ENCODE peak calls at places on chromosome 20, in nine cellular contexts. One of them, this sample, is unnamed.
A peak's percentile ranks its signal among the peaks of the same experiment; 100 is the strongest.

GRCh38 chr20:32972181-32973076 is 31.8 kb downstream of the SUN5 start:
- DNase-seq in CD8-positive, alpha-beta T cell: peak; percentile 66
- DNase-seq in right atrium auricular region: peak; percentile 54
- DNase-seq in mesenchymal stem cell: no peak
- DNase-seq in aorta: no peak
- DNase-seq in SJSA1: no peak
- DNase-seq in AG09309: no peak
- DNase-seq in lung: no peak
- DNase-seq in effector memory CD4-positive, alpha-beta T cell: peak; percentile 84
- DNase-seq in this sample: peak; percentile 59

GRCh38 chr20:1707588-1708449 is 50.2 kb upstream of the SIRPG start:
- DNase-seq in AG09309: no peak
- DNase-seq in lung: peak; percentile 22
- DNase-seq in mesenchymal stem cell: no peak
- DNase-seq in CD8-positive, alpha-beta T cell: no peak
- DNase-seq in aorta: no peak
- DNase-seq in right atrium auricular region: peak; percentile 32
- DNase-seq in SJSA1: no peak
- DNase-seq in effector memory CD4-positive, alpha-beta T cell: no peak
- DNase-seq in this sample: no peak

GRCh38 chr20:57680131-57680716 is 29.6 kb downstream of the PMEPA1 start:
- DNase-seq in aorta: no peak
- DNase-seq in CD8-positive, alpha-beta T cell: no peak
- DNase-seq in right atrium auricular region: no peak
- DNase-seq in lung: no peak
- DNase-seq in SJSA1: no peak
- DNase-seq in mesenchymal stem cell: no peak
- DNase-seq in effector memory CD4-positive, alpha-beta T cell: no peak
- DNase-seq in AG09309: no peak
- DNase-seq in this sample: no peak

GRCh38 chr20:2610941-2611720 is 41.3 kb upstream of the NOP56 start:
- DNase-seq in effector memory CD4-positive, alpha-beta T cell: no peak
- DNase-seq in mesenchymal stem cell: no peak
- DNase-seq in lung: no peak
- DNase-seq in CD8-positive, alpha-beta T cell: no peak
- DNase-seq in AG09309: no peak
- DNase-seq in aorta: no peak
- DNase-seq in SJSA1: no peak
- DNase-seq in right atrium auricular region: no peak
- DNase-seq in this sample: no peak

GRCh38 chr20:20395856-20396600 is 28.1 kb downstream of the INSM1 start:
- DNase-seq in right atrium auricular region: no peak
- DNase-seq in CD8-positive, alpha-beta T cell: no peak
- DNase-seq in lung: no peak
- DNase-seq in AG09309: no peak
- DNase-seq in mesenchymal stem cell: no peak
- DNase-seq in SJSA1: no peak
- DNase-seq in effector memory CD4-positive, alpha-beta T cell: no peak
- DNase-seq in aorta: no peak
- DNase-seq in this sample: no peak

GRCh38 chr20:47360207-47360488 is 3.6 kb upstream of the ZMYND8 start:
- DNase-seq in effector memory CD4-positive, alpha-beta T cell: no peak
- DNase-seq in SJSA1: no peak
- DNase-seq in lung: peak; percentile 57
- DNase-seq in aorta: no peak
- DNase-seq in mesenchymal stem cell: peak; percentile 92
- DNase-seq in AG09309: no peak
- DNase-seq in right atrium auricular region: no peak
- DNase-seq in CD8-positive, alpha-beta T cell: no peak
- DNase-seq in this sample: peak; percentile 19

GRCh38 chr20:36149469-36149868 is 5.1 kb upstream of the EPB41L1 start:
- DNase-seq in lung: no peak
- DNase-seq in AG09309: no peak
- DNase-seq in effector memory CD4-positive, alpha-beta T cell: no peak
- DNase-seq in aorta: peak; percentile 80
- DNase-seq in CD8-positive, alpha-beta T cell: no peak
- DNase-seq in SJSA1: no peak
- DNase-seq in right atrium auricular region: no peak
- DNase-seq in mesenchymal stem cell: no peak
- DNase-seq in this sample: peak; percentile 87

GRCh38 chr20:63736893-63737689 is 627 bp downstream of the LIME1 start:
- DNase-seq in SJSA1: no peak
- DNase-seq in right atrium auricular region: no peak
- DNase-seq in mesenchymal stem cell: no peak
- DNase-seq in lung: no peak
- DNase-seq in CD8-positive, alpha-beta T cell: no peak
- DNase-seq in effector memory CD4-positive, alpha-beta T cell: peak; percentile 56
- DNase-seq in AG09309: no peak
- DNase-seq in aorta: peak; percentile 56
- DNase-seq in this sample: peak; percentile 78

GRCh38 chr20:50708845-50709555 is 17.7 kb upstream of the RIPOR3 start:
- DNase-seq in mesenchymal stem cell: no peak
- DNase-seq in aorta: no peak
- DNase-seq in AG09309: no peak
- DNase-seq in right atrium auricular region: no peak
- DNase-seq in SJSA1: no peak
- DNase-seq in CD8-positive, alpha-beta T cell: no peak
- DNase-seq in effector memory CD4-positive, alpha-beta T cell: no peak
- DNase-seq in lung: no peak
- DNase-seq in this sample: no peak

GRCh38 chr20:63416109-63416430 is 54.9 kb upstream of the CHRNA4 start:
- DNase-seq in mesenchymal stem cell: no peak
- DNase-seq in right atrium auricular region: no peak
- DNase-seq in aorta: no peak
- DNase-seq in AG09309: no peak
- DNase-seq in SJSA1: no peak
- DNase-seq in lung: no peak
- DNase-seq in effector memory CD4-positive, alpha-beta T cell: no peak
- DNase-seq in CD8-positive, alpha-beta T cell: no peak
- DNase-seq in this sample: no peak

GRCh38 chr20:17109307-17109706 is 117.5 kb upstream of the PCSK2 start:
- DNase-seq in SJSA1: no peak
- DNase-seq in CD8-positive, alpha-beta T cell: no peak
- DNase-seq in aorta: no peak
- DNase-seq in effector memory CD4-positive, alpha-beta T cell: no peak
- DNase-seq in right atrium auricular region: no peak
- DNase-seq in AG09309: no peak
- DNase-seq in lung: no peak
- DNase-seq in mesenchymal stem cell: no peak
- DNase-seq in this sample: no peak

GRCh38 chr20:5586720-5587119 is 163.5 kb upstream of the SHLD1 start:
- DNase-seq in SJSA1: no peak
- DNase-seq in effector memory CD4-positive, alpha-beta T cell: no peak
- DNase-seq in right atrium auricular region: no peak
- DNase-seq in AG09309: no peak
- DNase-seq in aorta: no peak
- DNase-seq in mesenchymal stem cell: no peak
- DNase-seq in lung: no peak
- DNase-seq in CD8-positive, alpha-beta T cell: no peak
- DNase-seq in this sample: no peak

GRCh38 chr20:32752458-32753250 is 9.4 kb upstream of the COMMD7 start:
- DNase-seq in aorta: no peak
- DNase-seq in right atrium auricular region: no peak
- DNase-seq in CD8-positive, alpha-beta T cell: no peak
- DNase-seq in effector memory CD4-positive, alpha-beta T cell: no peak
- DNase-seq in SJSA1: peak; percentile 30
- DNase-seq in mesenchymal stem cell: peak; percentile 80
- DNase-seq in lung: no peak
- DNase-seq in AG09309: peak; percentile 28
- DNase-seq in this sample: no peak

GRCh38 chr20:61668771-61669503 is 396.7 kb downstream of the TAF4 start:
- DNase-seq in mesenchymal stem cell: no peak
- DNase-seq in lung: no peak
- DNase-seq in CD8-positive, alpha-beta T cell: no peak
- DNase-seq in right atrium auricular region: no peak
- DNase-seq in SJSA1: no peak
- DNase-seq in AG09309: no peak
- DNase-seq in effector memory CD4-positive, alpha-beta T cell: no peak
- DNase-seq in aorta: no peak
- DNase-seq in this sample: no peak

GRCh38 chr20:20373046-20373706 is 5.3 kb downstream of the INSM1 start:
- DNase-seq in SJSA1: no peak
- DNase-seq in CD8-positive, alpha-beta T cell: no peak
- DNase-seq in right atrium auricular region: no peak
- DNase-seq in mesenchymal stem cell: no peak
- DNase-seq in lung: no peak
- DNase-seq in aorta: no peak
- DNase-seq in effector memory CD4-positive, alpha-beta T cell: no peak
- DNase-seq in AG09309: peak; percentile 66
- DNase-seq in this sample: no peak

DNA sequence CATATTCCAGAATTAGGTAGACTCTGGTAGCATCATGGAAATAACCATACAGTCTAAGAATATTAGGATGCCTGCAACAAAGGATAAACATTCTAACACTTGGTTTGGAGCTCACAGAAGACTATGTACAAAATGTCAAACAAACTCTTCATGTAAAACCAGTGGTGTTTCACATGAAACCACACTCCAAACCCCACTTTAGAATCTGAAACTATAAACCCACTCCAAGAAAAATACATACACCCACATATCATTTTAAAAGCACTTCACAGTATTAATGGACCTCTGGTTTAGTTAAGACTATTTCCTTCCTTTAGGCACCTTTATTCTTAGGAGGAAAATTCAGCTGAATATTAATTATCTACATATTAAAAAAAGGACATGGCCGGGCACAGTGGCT is 10.5 kb downstream of the AURKA start:
- DNase-seq in right atrium auricular region: no peak
- DNase-seq in lung: no peak
- DNase-seq in SJSA1: no peak
- DNase-seq in mesenchymal stem cell: no peak
- DNase-seq in effector memory CD4-positive, alpha-beta T cell: no peak
- DNase-seq in CD8-positive, alpha-beta T cell: no peak
- DNase-seq in aorta: no peak
- DNase-seq in AG09309: no peak
- DNase-seq in this sample: no peak
- H3K4me3 ChIP-seq in right atrium auricular region: no peak overlapping the region
- H3K4me3 ChIP-seq in lung: no peak overlapping the region
- H3K4me3 ChIP-seq in SJSA1: no peak overlapping the region
- H3K4me3 ChIP-seq in mesenchymal stem cell: no peak overlapping the region
- H3K4me3 ChIP-seq in effector memory CD4-positive, alpha-beta T cell: no peak overlapping the region
- H3K4me3 ChIP-seq in CD8-positive, alpha-beta T cell: no peak overlapping the region
- H3K4me3 ChIP-seq in aorta: no peak overlapping the region
- H3K4me3 ChIP-seq in AG09309: no peak overlapping the region
- H3K4me3 ChIP-seq in this sample: no peak overlapping the region

GRCh38 chr20:59643616-59644061 is 39.3 kb downstream of the PHACTR3 start:
- DNase-seq in lung: peak; percentile 22
- DNase-seq in aorta: no peak
- DNase-seq in SJSA1: no peak
- DNase-seq in right atrium auricular region: peak; percentile 46
- DNase-seq in CD8-positive, alpha-beta T cell: no peak
- DNase-seq in AG09309: no peak
- DNase-seq in effector memory CD4-positive, alpha-beta T cell: no peak
- DNase-seq in mesenchymal stem cell: no peak
- DNase-seq in this sample: no peak

GRCh38 chr20:59645316-59645715 is 41.0 kb downstream of the PHACTR3 start:
- DNase-seq in lung: peak; percentile 20
- DNase-seq in AG09309: no peak
- DNase-seq in aorta: no peak
- DNase-seq in effector memory CD4-positive, alpha-beta T cell: no peak
- DNase-seq in mesenchymal stem cell: no peak
- DNase-seq in CD8-positive, alpha-beta T cell: no peak
- DNase-seq in right atrium auricular region: peak; percentile 28
- DNase-seq in SJSA1: no peak
- DNase-seq in this sample: no peak

GRCh38 chr20:59644371-59644939 is 40.1 kb downstream of the PHACTR3 start:
- DNase-seq in effector memory CD4-positive, alpha-beta T cell: no peak
- DNase-seq in CD8-positive, alpha-beta T cell: no peak
- DNase-seq in aorta: no peak
- DNase-seq in right atrium auricular region: peak; percentile 49
- DNase-seq in lung: peak; percentile 20
- DNase-seq in SJSA1: no peak
- DNase-seq in AG09309: no peak
- DNase-seq in mesenchymal stem cell: no peak
- DNase-seq in this sample: no peak

GRCh38 chr20:59636791-59637370 is 32.5 kb downstream of the PHACTR3 start:
- DNase-seq in SJSA1: no peak
- DNase-seq in AG09309: no peak
- DNase-seq in effector memory CD4-positive, alpha-beta T cell: no peak
- DNase-seq in mesenchymal stem cell: no peak
- DNase-seq in right atrium auricular region: peak; percentile 16
- DNase-seq in CD8-positive, alpha-beta T cell: no peak
- DNase-seq in lung: peak; percentile 17
- DNase-seq in aorta: no peak
- DNase-seq in this sample: no peak

GRCh38 chr20:59640267-59640666 is 35.9 kb downstream of the PHACTR3 start:
- DNase-seq in SJSA1: no peak
- DNase-seq in aorta: no peak
- DNase-seq in effector memory CD4-positive, alpha-beta T cell: no peak
- DNase-seq in CD8-positive, alpha-beta T cell: no peak
- DNase-seq in AG09309: no peak
- DNase-seq in right atrium auricular region: peak; percentile 38
- DNase-seq in mesenchymal stem cell: no peak
- DNase-seq in lung: peak; percentile 11
- DNase-seq in this sample: no peak
- H3K4me3 ChIP-seq in SJSA1: no peak overlapping the region
- H3K4me3 ChIP-seq in aorta: no peak overlapping the region
- H3K4me3 ChIP-seq in effector memory CD4-positive, alpha-beta T cell: no peak overlapping the region
- H3K4me3 ChIP-seq in CD8-positive, alpha-beta T cell: no peak overlapping the region
- H3K4me3 ChIP-seq in AG09309: no peak overlapping the region
- H3K4me3 ChIP-seq in right atrium auricular region: no peak overlapping the region
- H3K4me3 ChIP-seq in mesenchymal stem cell: no peak overlapping the region
- H3K4me3 ChIP-seq in lung: no peak overlapping the region
- H3K4me3 ChIP-seq in this sample: no peak overlapping the region

DNA sequence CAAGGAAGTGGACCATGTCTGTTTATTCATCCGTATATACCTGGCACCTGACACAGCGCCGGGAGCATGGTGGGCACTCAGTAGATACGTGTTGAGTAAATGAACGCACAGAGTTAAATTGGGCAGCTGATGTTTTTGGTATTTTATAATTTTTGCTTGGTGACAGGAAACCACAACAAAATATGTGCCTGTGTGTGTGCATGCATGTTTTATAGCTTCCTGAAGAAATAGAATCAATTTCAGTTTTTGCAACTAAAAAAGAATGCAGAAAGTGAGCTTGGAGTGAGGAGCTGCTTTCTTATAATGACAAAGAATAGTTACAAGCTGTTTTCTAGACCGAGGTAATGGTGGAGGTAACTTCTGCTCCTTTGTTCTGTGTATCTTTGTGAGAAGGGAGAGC is 91.5 kb downstream of the PLCB4 start:
- DNase-seq in AG09309: no peak
- DNase-seq in effector memory CD4-positive, alpha-beta T cell: no peak
- DNase-seq in right atrium auricular region: no peak
- DNase-seq in aorta: no peak
- DNase-seq in lung: no peak
- DNase-seq in mesenchymal stem cell: no peak
- DNase-seq in SJSA1: no peak
- DNase-seq in CD8-positive, alpha-beta T cell: no peak
- DNase-seq in this sample: no peak
- H3K4me3 ChIP-seq in AG09309: no peak overlapping the region
- H3K4me3 ChIP-seq in effector memory CD4-positive, alpha-beta T cell: no peak overlapping the region
- H3K4me3 ChIP-seq in right atrium auricular region: no peak overlapping the region
- H3K4me3 ChIP-seq in aorta: no peak overlapping the region
- H3K4me3 ChIP-seq in lung: no peak overlapping the region
- H3K4me3 ChIP-seq in mesenchymal stem cell: no peak overlapping the region
- H3K4me3 ChIP-seq in SJSA1: no peak overlapping the region
- H3K4me3 ChIP-seq in CD8-positive, alpha-beta T cell: no peak overlapping the region
- H3K4me3 ChIP-seq in this sample: no peak overlapping the region

DNA sequence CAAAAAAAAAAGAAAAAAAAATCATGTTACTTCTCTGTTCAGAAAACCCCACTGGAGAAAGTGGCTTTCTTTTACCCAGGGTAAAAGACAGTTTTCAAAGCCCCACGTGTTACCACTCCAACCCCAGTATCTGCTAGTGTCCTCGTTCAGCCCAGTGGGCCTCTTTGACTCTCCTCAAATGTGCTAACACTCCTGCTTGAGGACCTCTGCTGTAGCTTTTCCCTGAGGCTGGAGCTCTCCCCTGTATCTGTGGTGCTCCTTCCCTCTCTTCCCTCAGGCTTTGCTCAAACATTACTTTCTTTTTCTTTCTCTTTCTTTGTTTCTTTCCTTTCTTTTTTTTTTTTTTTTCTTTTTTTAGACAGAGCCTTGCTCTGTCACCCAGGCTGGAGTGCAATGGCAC is 15.3 kb downstream of the SEC23B start:
- DNase-seq in CD8-positive, alpha-beta T cell: no peak
- DNase-seq in effector memory CD4-positive, alpha-beta T cell: no peak
- DNase-seq in mesenchymal stem cell: no peak
- DNase-seq in right atrium auricular region: no peak
- DNase-seq in AG09309: no peak
- DNase-seq in aorta: no peak
- DNase-seq in SJSA1: no peak
- DNase-seq in lung: no peak
- DNase-seq in this sample: no peak
- H3K4me3 ChIP-seq in CD8-positive, alpha-beta T cell: no peak overlapping the region
- H3K4me3 ChIP-seq in effector memory CD4-positive, alpha-beta T cell: no peak overlapping the region
- H3K4me3 ChIP-seq in mesenchymal stem cell: no peak overlapping the region
- H3K4me3 ChIP-seq in right atrium auricular region: no peak overlapping the region
- H3K4me3 ChIP-seq in AG09309: no peak overlapping the region
- H3K4me3 ChIP-seq in aorta: no peak overlapping the region
- H3K4me3 ChIP-seq in SJSA1: no peak overlapping the region
- H3K4me3 ChIP-seq in lung: no peak overlapping the region
- H3K4me3 ChIP-seq in this sample: no peak overlapping the region